ENCODE peak calls at places on chromosomes 4 and X, in five cellular contexts. X, H, Z, M and A are unnamed samples.

GRCh38 chr4:107034982-107035710 is 967 bp downstream of the DKK2 start:
- DNase-seq in X (no peak), H (peak), Z (no peak), M (no peak), A (no peak)

GRCh38 chr4:152357206-152357605 is 178.7 kb downstream of the FBXW7 start:
- DNase-seq in X (no peak), H (no peak), Z (no peak), M (no peak), A (no peak)

GRCh38 chrX:112967903-112968302 is 127.3 kb upstream of the AMOT start:
- DNase-seq in X (no peak), H (no peak), Z (no peak), M (no peak), A (no peak)

GRCh38 chrX:32987139-32987538 is 224.2 kb downstream of the DMD start:
- DNase-seq in X (no peak), H (no peak), Z (no peak), M (no peak), A (no peak)

GRCh38 chr4:40046311-40046980 is 10.2 kb upstream of the N4BP2 start:
- DNase-seq in X (no peak), H (no peak), Z (peak), M (no peak), A (no peak)

GRCh38 chr4:143025111-143025704 is 159.5 kb upstream of the USP38 start:
- DNase-seq in X (no peak), H (no peak), Z (peak), M (no peak), A (peak)

GRCh38 chr4:174389439-174389838 is 105.7 kb downstream of the CEP44 start:
- DNase-seq in X (no peak), H (no peak), Z (no peak), M (no peak), A (no peak)

GRCh38 chr4:10083331-10083769 is 33.2 kb downstream of the WDR1 start:
- DNase-seq in X (no peak), H (peak), Z (no peak), M (no peak), A (no peak)

GRCh38 chr4:101282076-101282844 is 65.1 kb downstream of the PPP3CA start:
- DNase-seq in X (no peak), H (no peak), Z (no peak), M (no peak), A (no peak)

GRCh38 chrX:70476934-70477733 is 32.5 kb downstream of the DLG3 start:
- DNase-seq in X (peak), H (no peak), Z (no peak), M (no peak), A (peak)

GRCh38 chr4:68630371-68630770 is 40.1 kb downstream of the UGT2B15 start:
- DNase-seq in X (no peak), H (no peak), Z (no peak), M (no peak), A (no peak)

GRCh38 chrX:150696836-150697235 is 3.6 kb downstream of the MTMR1 start:
- DNase-seq in X (no peak), H (no peak), Z (no peak), M (no peak), A (no peak)

GRCh38 chr4:25955705-25956104 is 41.7 kb downstream of the SMIM20 start:
- DNase-seq in X (no peak), H (no peak), Z (no peak), M (no peak), A (no peak)

GRCh38 chr4:122827258-122827887 is 742 bp downstream of the FGF2 start:
- DNase-seq in X (peak), H (peak), Z (no peak), M (peak), A (no peak)

GRCh38 chr4:70364002-70364401 is 3.4 kb downstream of the SMR3A start:
- DNase-seq in X (no peak), H (no peak), Z (no peak), M (no peak), A (no peak)

GRCh38 chr4:1506956-1507721 is 100.9 kb upstream of the NKX1-1 start:
- DNase-seq in X (no peak), H (peak), Z (no peak), M (no peak), A (no peak)

DNA sequence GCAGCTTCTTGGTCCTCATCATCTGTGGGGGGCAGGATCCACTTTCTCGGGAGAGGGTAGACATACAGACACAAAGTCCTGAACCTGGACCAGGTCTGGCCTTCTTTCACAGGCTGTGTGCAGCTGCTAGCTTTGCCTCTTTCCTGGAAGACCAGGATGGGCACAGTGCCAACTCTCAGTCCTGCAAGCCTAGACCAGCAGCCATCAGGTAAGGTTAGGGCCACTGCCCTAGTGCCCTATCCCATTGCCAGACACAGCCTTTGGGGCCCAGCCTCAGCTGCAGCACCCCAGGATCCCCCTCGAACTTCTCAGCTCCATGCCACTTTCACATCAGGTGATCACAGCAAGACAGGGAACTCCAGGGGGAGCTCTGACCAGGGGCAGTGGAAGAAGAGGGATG is 38.4 kb downstream of the ZNF185 start:
- DNase-seq in X (no peak), H (no peak), Z (no peak), M (no peak), A (no peak)
- TF ChIP-seq ZBTB33 in X (no peak), H (no peak), Z (no peak), M (no peak), A (no peak)

DNA sequence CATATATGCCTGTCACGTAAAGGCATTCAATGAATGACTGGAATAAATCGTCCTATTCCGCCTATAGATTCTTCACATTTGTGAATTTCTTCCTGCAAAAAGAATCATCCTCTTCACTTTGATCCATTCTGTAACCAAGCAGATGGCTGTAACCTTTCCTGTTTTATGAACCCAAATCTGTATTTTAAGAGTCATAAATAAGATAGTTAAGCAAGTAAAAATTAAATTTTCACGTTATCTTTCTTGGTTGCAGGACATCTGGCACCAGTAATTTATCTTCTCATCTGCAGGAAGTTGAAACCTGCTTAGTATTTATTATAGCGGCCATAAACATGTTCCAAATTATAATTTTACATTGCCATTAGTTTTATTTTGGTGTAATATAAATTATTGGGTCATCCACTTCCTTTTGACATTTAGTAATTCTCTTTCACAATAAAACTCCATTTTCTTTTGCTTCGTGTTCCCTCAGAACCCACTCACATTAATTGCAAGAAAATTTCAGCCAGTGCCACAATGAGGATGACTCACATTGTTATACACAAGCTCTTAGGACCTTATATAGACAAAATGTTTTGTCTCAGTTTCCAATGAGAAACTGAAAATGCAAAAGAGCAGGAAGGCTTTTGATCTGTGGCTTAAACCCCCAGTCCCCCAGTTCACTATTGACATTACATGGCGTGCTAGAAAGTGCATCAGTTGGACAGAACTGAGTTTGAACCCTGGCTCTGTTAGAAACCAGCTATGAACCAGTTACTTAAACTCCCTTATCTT is 51.1 kb downstream of the TMEM156 start:
- DNase-seq in X (no peak), H (peak), Z (peak), M (peak), A (no peak)
- TF ChIP-seq ZBTB33 in X (no peak), H (no peak), Z (no peak), M (no peak), A (no peak)

DNA sequence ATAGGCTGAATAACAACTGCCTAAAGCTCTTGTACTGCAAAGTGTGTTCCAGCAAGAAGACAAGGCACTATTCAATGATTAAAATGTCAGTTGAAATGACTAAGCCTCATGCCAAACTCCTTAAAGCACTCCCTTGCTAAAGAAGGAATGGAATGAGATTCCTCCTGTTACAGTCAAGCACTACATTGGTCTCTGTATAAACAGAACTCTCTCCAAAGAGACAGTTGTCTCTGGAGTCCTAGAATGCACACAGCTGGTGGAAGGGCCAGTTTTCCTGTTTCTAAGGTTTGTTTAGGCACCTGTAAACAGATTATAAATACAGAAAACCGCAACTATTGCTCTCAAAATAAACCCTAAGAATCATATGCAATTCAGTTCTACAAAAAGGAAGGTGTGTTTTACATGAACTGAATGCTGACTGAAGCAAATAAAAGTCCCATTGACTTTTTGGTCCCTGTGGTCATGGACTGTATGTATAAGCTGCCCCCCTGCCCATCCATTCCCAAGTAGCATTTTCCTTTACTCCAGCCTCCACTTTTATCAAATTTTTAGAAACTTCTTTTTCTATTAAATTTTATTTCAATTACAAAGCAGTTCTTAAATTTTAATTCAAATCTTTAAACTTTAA is 47.0 kb downstream of the FAT1 start:
- DNase-seq in X (no peak), H (no peak), Z (no peak), M (no peak), A (no peak)
- TF ChIP-seq ZBTB33 in X (no peak), H (no peak), Z (no peak), M (no peak), A (no peak)

DNA sequence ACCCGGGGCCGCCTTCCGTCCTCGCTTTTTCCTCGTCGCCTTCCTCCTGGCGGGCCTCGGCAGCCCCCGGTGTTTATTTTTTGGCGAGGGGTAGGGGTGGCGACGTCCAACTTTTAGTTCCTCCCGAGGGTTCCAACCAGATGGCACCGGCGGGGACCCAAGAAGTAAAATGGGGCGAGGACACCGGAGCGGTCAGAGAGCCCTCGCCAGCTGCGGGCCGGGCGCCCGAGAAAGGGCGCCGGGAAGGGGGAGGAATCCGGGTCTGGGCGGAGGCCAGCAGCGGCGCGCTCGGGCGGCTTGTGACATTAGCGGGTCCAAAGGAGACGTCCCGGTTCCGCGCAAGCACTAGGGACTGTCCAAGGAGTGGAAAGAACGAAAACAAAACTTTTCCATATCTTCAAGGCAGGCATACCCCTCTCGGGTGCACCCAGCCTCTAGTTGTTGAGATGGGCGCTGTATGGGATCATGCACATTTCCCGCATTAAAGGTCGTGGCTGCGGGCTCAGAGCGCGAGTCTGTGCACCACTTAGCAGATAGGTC is 691 bp upstream of the USP46 start:
- DNase-seq in X (peak), H (peak), Z (peak), M (no peak), A (no peak)
- TF ChIP-seq ZBTB33 in X (no peak), H (no peak), Z (no peak), M (no peak), A (no peak)

DNA sequence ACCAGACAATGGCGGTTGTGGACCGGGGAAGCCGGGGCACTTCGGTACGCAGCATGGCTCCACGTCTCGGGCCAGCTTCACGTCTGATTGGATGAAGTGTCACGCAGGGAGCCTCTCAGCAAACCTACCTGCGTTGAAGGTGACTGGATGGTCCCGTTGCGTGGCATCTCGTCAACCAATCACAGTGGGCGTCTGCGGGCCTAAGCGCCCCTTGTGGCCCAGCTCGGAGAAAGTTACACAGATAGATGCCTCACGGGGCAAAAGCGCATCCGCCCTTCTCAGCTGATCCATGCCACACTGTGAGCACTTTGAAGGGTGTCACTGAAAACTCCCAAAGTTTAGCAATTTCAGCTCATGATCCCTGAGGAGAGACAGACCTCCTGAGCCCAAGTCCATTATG is at the start of gene H2BW1:
- DNase-seq in X (peak), H (no peak), Z (no peak), M (no peak), A (no peak)
- TF ChIP-seq ZBTB33 in X (no peak), H (no peak), Z (no peak), M (no peak), A (no peak)